ENCODE peak calls at places on chromosomes 2 and 18, in four cellular contexts. T is K562, D is IMR-90, M is GM12878. U is an unnamed sample.

GRCh38 chr2:238422940-238423339 is 3.8 kb upstream of the ASB1 start:
- DNase-seq in T (no peak), M (no peak), D (no peak), U (no peak)

GRCh38 chr2:178912416-178913056 is 105.3 kb upstream of the TTN start:
- DNase-seq in M (no peak), D (peak), T (no peak), U (no peak)

GRCh38 chr18:50653402-50654093 is 93.7 kb downstream of the MAPK4 start:
- DNase-seq in T (no peak), M (no peak), D (no peak), U (no peak)

GRCh38 chr2:23453936-23454460 is 69.0 kb downstream of the KLHL29 start:
- DNase-seq in T (no peak), D (no peak), M (no peak), U (no peak)

GRCh38 chr2:23904692-23905091 is 22.2 kb downstream of the ATAD2B start:
- DNase-seq in D (peak), T (no peak), M (no peak), U (no peak)

GRCh38 chr18:11669271-11669947 is 19.7 kb upstream of the GNAL start:
- DNase-seq in D (no peak), T (no peak), M (no peak), U (no peak)

GRCh38 chr2:109237792-109238191 is 108.8 kb downstream of the SH3RF3 start:
- DNase-seq in M (no peak), T (no peak), D (no peak), U (no peak)

GRCh38 chr18:27843783-27844415 is 333.0 kb downstream of the CDH2 start:
- DNase-seq in M (no peak), T (no peak), D (peak), U (no peak)

GRCh38 chr18:31819106-31819924 is 58.6 kb upstream of the SLC25A52 start:
- DNase-seq in D (peak), T (peak), M (no peak), U (peak)

GRCh38 chr2:127400897-127401756 is 13.4 kb upstream of the MAP3K2 start:
- DNase-seq in M (no peak), D (peak), T (peak), U (peak)

GRCh38 chr2:129913695-129914495 is 65.6 kb upstream of the RAB6C start:
- DNase-seq in M (no peak), T (no peak), D (no peak), U (no peak)

GRCh38 chr2:126860395-126860794 is 38.3 kb upstream of the TEX51 start:
- DNase-seq in M (no peak), T (no peak), D (no peak), U (no peak)

DNA sequence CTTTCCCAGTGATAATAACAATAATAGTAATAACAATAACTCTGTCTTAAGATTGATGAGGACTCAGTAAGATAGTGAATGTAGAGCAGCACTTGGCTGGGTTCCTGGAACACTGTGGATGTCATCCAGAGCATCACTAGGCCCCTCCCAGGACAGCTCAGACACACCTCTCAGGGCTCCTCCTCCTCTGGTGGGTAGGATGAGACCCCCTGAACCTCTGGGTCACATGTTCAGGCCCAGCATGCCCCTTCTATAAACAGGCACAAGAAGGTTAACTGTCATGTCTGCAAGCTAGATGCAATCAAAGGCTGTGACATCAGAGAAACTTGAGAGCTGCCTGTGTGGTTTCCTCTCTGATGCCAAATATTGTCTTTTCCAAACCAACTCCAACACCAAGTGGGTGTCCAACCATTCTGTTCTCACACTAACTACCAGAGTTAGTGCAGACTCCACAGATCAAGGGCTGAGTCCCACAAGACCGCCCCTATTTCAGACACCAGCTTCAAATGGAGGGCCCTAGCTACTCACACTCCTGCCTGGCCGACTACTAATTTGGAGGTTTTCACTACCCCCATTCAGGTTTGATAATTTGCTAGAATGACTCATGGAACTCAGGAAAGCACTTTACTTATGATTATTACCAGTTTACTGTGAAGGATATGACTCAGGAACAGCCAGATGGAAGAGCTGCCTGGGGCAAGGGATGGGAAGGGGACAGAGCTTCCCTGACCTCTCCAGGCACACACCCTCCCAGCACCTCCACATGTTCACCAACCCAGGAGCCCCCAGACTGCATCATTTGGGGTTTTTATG is 46.4 kb upstream of the BZW1 start:
- DNase-seq in D (peak), T (no peak), M (no peak), U (peak)
- TF ChIP-seq ELK1 in D (no peak), T (no peak), M (no peak), U (no peak)

DNA sequence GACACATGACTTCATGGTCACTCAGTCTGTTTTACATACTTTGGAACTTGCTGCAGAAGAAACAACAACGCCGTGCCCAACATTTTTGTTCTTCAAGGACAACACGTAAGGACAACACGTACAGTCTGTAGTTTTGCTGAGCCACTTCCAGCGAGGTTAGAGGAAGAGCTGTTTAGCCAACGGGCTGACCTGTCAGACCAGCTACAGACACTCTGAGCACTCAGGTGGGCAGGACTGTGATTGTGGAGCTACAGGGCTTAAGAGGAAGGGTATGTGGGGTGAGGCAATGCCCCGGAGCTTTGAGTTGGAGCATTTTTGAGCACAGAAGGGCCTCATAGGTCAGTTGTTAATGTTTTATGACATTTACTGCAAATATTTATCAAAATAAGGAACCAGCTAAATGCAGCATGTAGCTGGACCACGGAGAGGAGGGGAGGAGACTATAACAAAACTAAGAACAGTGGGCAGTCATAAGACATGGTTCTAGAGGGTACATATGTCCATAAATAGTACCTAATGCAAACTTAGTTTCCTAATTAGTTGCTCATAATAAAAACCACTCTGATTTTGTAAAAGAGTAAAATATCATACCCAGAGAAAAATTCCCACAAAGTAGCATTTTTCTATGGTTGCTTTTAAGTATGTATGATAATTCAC is 26.3 kb upstream of the NPC1 start:
- DNase-seq in M (peak), T (no peak), D (no peak), U (no peak)
- TF ChIP-seq ELK1 in M (no peak), T (no peak), D (no peak), U (no peak)

DNA sequence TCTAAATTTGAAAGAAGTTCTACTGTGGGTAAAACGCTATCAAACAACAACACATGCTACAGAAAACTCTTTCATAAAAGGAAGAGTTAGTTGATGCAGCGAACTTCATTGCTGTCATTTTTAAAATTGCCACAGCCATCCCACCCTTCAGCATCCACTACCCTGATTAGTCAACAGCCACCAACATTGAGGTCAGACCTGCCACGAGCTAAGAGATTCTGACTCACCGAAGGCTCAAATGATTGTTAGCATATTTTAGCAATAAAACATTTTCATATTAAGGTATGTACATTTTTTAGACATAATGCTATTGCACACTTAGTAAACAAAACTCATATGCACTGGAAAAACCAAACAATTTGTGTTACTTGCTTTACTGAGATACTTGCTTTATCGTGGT is 347.1 kb downstream of the CLIP4 start:
- DNase-seq in M (no peak), T (no peak), D (peak), U (no peak)
- TF ChIP-seq ELK1 in M (no peak), T (no peak), D (no peak), U (no peak)

GRCh38 chr2:192669505-192670082 is 474.9 kb upstream of the TMEFF2 start:
- DNase-seq in M (no peak), T (no peak), D (no peak), U (no peak)
- TF ChIP-seq ELK1 in M (no peak), T (no peak), D (no peak), U (no peak)

DNA sequence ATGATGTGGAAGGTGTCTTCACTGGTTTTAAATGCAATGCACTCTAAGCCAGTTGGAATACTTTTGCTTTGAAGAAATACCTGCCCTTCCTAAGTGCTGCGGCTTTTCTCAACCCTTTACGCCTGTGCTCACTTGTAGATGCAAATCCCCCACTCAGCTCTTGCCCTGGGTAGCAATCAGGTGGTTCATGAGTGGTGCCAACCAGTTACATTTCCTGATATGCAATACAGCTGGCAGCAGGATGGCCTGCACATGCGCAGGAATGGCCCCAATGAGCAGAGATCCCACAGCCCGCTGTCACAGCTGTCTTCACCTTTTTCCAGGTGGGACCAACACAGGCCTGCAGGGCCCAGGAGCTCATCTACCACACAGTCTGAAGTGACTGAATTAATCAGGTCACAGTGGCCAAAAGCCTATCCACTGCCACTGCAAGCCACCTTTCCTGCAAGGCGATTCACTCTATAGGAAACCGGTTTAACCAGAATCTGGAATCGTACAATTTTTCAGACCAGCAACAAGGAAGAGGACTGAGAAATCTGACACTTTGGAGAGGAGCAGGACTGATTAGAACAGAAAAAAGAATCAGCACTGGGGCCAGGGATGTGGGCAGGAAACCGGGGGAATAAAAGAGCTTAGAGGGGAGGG is 247.8 kb downstream of the MYT1L start:
- DNase-seq in M (no peak), D (no peak), T (no peak), U (no peak)
- TF ChIP-seq ELK1 in M (no peak), D (no peak), T (no peak), U (no peak)

DNA sequence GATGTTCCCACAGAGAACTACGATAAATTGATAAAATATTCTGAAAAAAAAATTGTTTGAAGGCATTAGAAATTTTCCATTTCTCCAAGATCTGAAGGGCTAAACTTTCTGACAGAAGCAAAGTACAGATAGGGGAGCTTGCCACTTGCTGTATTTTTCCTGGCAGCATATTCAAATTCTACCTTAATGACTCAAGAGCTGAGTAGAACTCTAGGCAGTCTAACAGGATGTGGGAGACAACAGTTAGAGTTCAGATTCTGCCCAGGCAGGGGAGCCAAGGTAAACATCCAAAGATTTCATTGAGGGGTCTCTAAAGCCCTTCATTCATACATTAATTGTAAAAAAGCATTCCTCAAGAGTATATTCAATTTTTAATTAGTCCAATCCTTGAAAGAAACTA is 46.0 kb upstream of the RIT2 start:
- DNase-seq in T (no peak), D (peak), M (no peak), U (no peak)
- TF ChIP-seq ELK1 in T (no peak), D (no peak), M (no peak), U (no peak)

GRCh38 chr2:71784734-71785549 is 331.6 kb downstream of the DYSF start:
- DNase-seq in M (no peak), T (no peak), D (peak), U (peak)
- TF ChIP-seq ELK1 in M (no peak), T (no peak), D (no peak), U (no peak)

GRCh38 chr2:24917731-24918325 is 2.2 kb downstream of the ADCY3 start:
- DNase-seq in D (no peak), M (no peak), T (no peak), U (no peak)

GRCh38 chr2:24920813-24921441 is 890 bp upstream of the ADCY3 start:
- DNase-seq in D (no peak), T (peak), M (no peak), U (peak)

GRCh38 chr2:24919977-24920812 is at the start of gene ADCY3:
- DNase-seq in T (peak), D (peak), M (no peak), U (peak)

GRCh38 chr2:24918326-24919099 is 1.5 kb downstream of the ADCY3 start:
- DNase-seq in D (no peak), M (no peak), T (no peak), U (no peak)

GRCh38 chr2:24919100-24919976 is 699 bp downstream of the ADCY3 start:
- DNase-seq in D (peak), M (no peak), T (peak), U (peak)
- TF ChIP-seq ELK1 in D (no peak), M (peak), T (no peak), U (no peak)

DNA sequence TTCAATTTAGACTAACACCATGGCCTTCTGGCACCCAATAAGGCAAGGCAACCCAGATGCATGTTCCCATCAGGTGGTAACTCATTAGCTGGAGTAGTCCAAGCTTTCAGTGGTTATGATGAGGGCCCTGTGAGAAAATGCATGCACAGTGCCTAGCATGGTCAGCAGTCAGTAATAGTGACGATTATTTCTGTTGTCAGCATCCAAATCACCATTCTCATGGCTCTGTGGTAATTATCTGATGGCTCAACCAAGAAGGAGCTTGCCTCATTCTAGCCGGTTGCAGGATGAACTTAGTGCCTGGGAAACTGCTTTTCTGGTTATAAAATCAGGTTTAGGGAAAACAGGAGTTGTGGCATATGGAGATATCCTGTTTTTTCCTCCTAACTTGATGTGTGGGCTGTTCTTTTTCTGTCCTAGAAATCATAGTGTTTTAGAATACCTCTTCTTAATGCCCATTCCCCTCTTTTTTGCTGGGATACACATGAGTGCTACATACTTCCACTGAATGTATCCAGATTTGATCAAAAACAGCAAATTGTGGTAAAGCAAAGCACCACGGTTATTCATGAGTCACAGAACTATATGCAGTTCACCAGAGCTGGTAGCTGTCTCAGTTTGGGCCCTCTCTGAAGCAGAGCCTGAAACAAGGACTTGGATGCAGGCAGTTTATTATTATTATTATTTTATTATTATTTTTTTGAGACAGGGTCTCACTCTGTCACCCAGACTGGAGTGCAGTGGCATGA is 70.0 kb upstream of the CTLA4 start:
- DNase-seq in D (peak), T (no peak), M (no peak), U (no peak)
- TF ChIP-seq ELK1 in D (no peak), T (no peak), M (no peak), U (no peak)